ENCODE peak calls at places on chromosomes 13 and 19, in eight cellular contexts. M, G, S, D, U, E, T and F are unnamed samples.

GRCh38 chr19:14441041-14441938 is 8.2 kb downstream of the PKN1 start:
- DNase-seq in M (no peak), G (no peak), S (peak), D (no peak), U (no peak), E (no peak), T (no peak), F (no peak)

GRCh38 chr19:31340059-31341025 is 8.9 kb downstream of the TSHZ3 start:
- DNase-seq in M (no peak), G (no peak), S (peak), D (peak), U (no peak), E (no peak), T (no peak), F (peak)

GRCh38 chr19:4183967-4184717 is 1.7 kb downstream of the ANKRD24 start:
- DNase-seq in M (no peak), G (no peak), S (no peak), D (no peak), U (no peak), E (no peak), T (no peak), F (no peak)

GRCh38 chr19:56141416-56141992 is 417 bp downstream of the ZNF444 start:
- DNase-seq in M (no peak), G (no peak), S (peak), D (no peak), U (no peak), E (no peak), T (no peak), F (no peak)

GRCh38 chr19:40217921-40218890 is at the start of gene TTC9B:
- DNase-seq in M (peak), G (no peak), S (peak), D (no peak), U (no peak), E (peak), T (no peak), F (no peak)

GRCh38 chr19:6373813-6374108 is 1.2 kb downstream of the ALKBH7 start:
- DNase-seq in M (no peak), G (no peak), S (no peak), D (no peak), U (no peak), E (no peak), T (no peak), F (no peak)

GRCh38 chr19:13396256-13397080 is 109.8 kb downstream of the CACNA1A start:
- DNase-seq in M (no peak), G (no peak), S (peak), D (peak), U (no peak), E (peak), T (peak), F (peak)

GRCh38 chr13:91045351-91046034 is 302.0 kb upstream of the MIR17HG start:
- DNase-seq in M (no peak), G (no peak), S (no peak), D (no peak), U (no peak), E (no peak), T (peak), F (peak)

GRCh38 chr19:41299755-41300089 is 10.2 kb upstream of the CCDC97 start:
- DNase-seq in M (no peak), G (no peak), S (peak), D (peak), U (no peak), E (no peak), T (no peak), F (no peak)

GRCh38 chr13:36872621-36873020 is 47.4 kb downstream of the SMAD9 start:
- DNase-seq in M (no peak), G (no peak), S (no peak), D (no peak), U (no peak), E (peak), T (no peak), F (no peak)

GRCh38 chr13:63455938-63456337 is 2040.3 kb upstream of the PCDH20 start:
- DNase-seq in M (no peak), G (no peak), S (no peak), D (no peak), U (no peak), E (no peak), T (no peak), F (peak)